ENCODE peak calls at places on chromosomes 12 and 14, in seven cellular contexts. Q, F, V, I, K, M and D are unnamed samples.

GRCh38 chr12:1716911-1717310 is 26.0 kb downstream of the ADIPOR2 start:
- DNase-seq in M (no peak), Q (no peak), F (no peak), V (no peak), I (no peak), K (no peak), D (no peak)

GRCh38 chr12:93191956-93192355 is 185.8 kb upstream of the NUDT4 start:
- DNase-seq in I (no peak), K (peak), M (no peak), V (no peak), F (no peak), Q (no peak), D (no peak)

GRCh38 chr14:89473979-89474378 is 56.9 kb upstream of the FOXN3 start:
- DNase-seq in I (no peak), V (no peak), F (no peak), M (no peak), Q (no peak), K (peak), D (no peak)

GRCh38 chr12:49838973-49839633 is 3.8 kb downstream of the BCDIN3D start:
- DNase-seq in M (peak), I (peak), Q (no peak), K (peak), F (no peak), V (no peak), D (peak)

GRCh38 chr12:111442301-111443045 is 36.8 kb downstream of the SH2B3 start:
- DNase-seq in K (peak), Q (no peak), V (peak), I (no peak), F (no peak), M (no peak), D (no peak)

GRCh38 chr14:76699901-76700590 is 61.2 kb upstream of the VASH1 start:
- DNase-seq in M (no peak), V (peak), I (peak), Q (no peak), F (no peak), K (no peak), D (no peak)

GRCh38 chr14:20802341-20803084 is at the start of gene RNASE1:
- DNase-seq in I (no peak), M (no peak), K (no peak), F (no peak), V (peak), Q (no peak), D (no peak)

GRCh38 chr12:93235881-93236280 is 141.8 kb upstream of the NUDT4 start:
- DNase-seq in Q (no peak), F (no peak), M (no peak), I (no peak), K (no peak), V (no peak), D (no peak)

GRCh38 chr12:95262808-95263207 is 45.2 kb downstream of the VEZT start:
- DNase-seq in F (no peak), I (no peak), V (no peak), Q (no peak), K (no peak), M (no peak), D (no peak)

GRCh38 chr12:114616081-114616480 is 67.9 kb downstream of the TBX3 start:
- DNase-seq in K (no peak), Q (no peak), V (no peak), I (no peak), M (no peak), F (no peak), D (no peak)

GRCh38 chr14:53109028-53109687 is 44.0 kb downstream of the DDHD1 start:
- DNase-seq in Q (no peak), F (no peak), V (no peak), M (no peak), I (no peak), K (no peak), D (no peak)

GRCh38 chr14:105117710-105118385 is 50.7 kb downstream of the JAG2 start:
- DNase-seq in M (no peak), Q (no peak), V (no peak), I (no peak), F (no peak), K (no peak), D (no peak)

GRCh38 chr12:2596441-2596840 is 198.3 kb upstream of the FKBP4 start:
- DNase-seq in I (no peak), K (no peak), F (no peak), V (no peak), Q (no peak), M (no peak), D (no peak)

GRCh38 chr12:45122776-45123380 is 72.0 kb upstream of the DBX2 start:
- DNase-seq in Q (no peak), K (peak), V (no peak), F (no peak), I (peak), M (no peak), D (no peak)

GRCh38 chr12:916240-916639 is 33.3 kb downstream of the RAD52 start:
- DNase-seq in K (no peak), I (no peak), M (peak), F (no peak), V (no peak), Q (no peak), D (no peak)

GRCh38 chr14:22184157-22185025 is 404.6 kb downstream of the DAD1 start:
- DNase-seq in I (no peak), V (no peak), F (no peak), M (no peak), Q (no peak), K (no peak), D (no peak)

GRCh38 chr14:98114122-98114895 is 1157.7 kb downstream of the BCL11B start:
- DNase-seq in Q (no peak), K (no peak), F (no peak), M (no peak), V (no peak), I (no peak), D (no peak)

GRCh38 chr12:130971871-130972588 is 18.3 kb downstream of the ADGRD1 start:
- DNase-seq in M (no peak), Q (no peak), I (no peak), F (no peak), V (no peak), K (peak), D (no peak)

GRCh38 chr12:124588689-124589318 is 21.4 kb upstream of the NCOR2 start:
- DNase-seq in Q (no peak), K (peak), F (no peak), I (no peak), V (peak), M (no peak), D (no peak)

GRCh38 chr12:66931091-66931490 is 252.2 kb upstream of the GRIP1 start:
- DNase-seq in K (no peak), Q (no peak), F (no peak), M (no peak), I (no peak), V (no peak), D (no peak)

GRCh38 chr12:100266163-100266801 is 597 bp downstream of the DEPDC4 start:
- DNase-seq in K (peak), F (no peak), V (no peak), Q (no peak), M (no peak), I (no peak), D (no peak)

GRCh38 chr14:61471297-61471980 is 150.1 kb downstream of the PRKCH start:
- DNase-seq in Q (no peak), M (no peak), I (no peak), V (no peak), F (no peak), K (no peak), D (no peak)

GRCh38 chr14:61470954-61471279 is 149.5 kb downstream of the PRKCH start:
- DNase-seq in M (no peak), Q (no peak), F (no peak), V (no peak), I (no peak), K (no peak), D (no peak)

GRCh38 chr14:61468063-61468825 is 146.9 kb downstream of the PRKCH start:
- DNase-seq in Q (no peak), M (no peak), I (no peak), K (no peak), V (no peak), F (no peak), D (no peak)

GRCh38 chr14:61470261-61470953 is 149.0 kb downstream of the PRKCH start:
- DNase-seq in K (peak), I (no peak), F (no peak), M (peak), V (no peak), Q (no peak), D (peak)

GRCh38 chr14:61469771-61470170 is 148.4 kb downstream of the PRKCH start:
- DNase-seq in I (no peak), K (no peak), Q (no peak), M (no peak), V (no peak), F (no peak), D (no peak)
- TF ChIP-seq CTCF in I (no peak), K (no peak), Q (no peak), M (no peak), V (no peak), F (no peak), D (no peak)

DNA sequence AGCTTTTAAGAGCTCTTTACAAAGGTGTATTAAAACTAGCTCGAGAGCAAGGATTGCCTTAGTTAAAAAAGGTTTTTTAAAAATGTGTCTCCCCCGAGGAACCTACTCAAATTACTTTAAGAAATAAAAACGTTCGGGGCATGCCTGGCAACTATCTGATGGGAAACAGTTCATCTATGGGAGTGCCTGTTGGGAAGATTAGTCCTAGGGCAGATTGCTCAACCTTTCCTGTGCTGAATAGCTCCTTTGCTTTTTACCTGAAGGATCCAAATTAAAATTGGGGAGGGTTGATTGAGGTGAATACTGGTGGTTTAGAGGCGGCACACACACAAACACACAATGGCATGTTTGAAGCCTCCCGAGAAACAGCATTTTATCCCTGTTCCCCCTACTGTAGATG is 541.4 kb upstream of the ATP2B1 start:
- DNase-seq in V (no peak), F (no peak), I (no peak), Q (no peak), K (peak), M (no peak), D (no peak)
- TF ChIP-seq CTCF in V (no peak), F (no peak), I (no peak), Q (no peak), K (no peak), M (no peak), D (no peak)

DNA sequence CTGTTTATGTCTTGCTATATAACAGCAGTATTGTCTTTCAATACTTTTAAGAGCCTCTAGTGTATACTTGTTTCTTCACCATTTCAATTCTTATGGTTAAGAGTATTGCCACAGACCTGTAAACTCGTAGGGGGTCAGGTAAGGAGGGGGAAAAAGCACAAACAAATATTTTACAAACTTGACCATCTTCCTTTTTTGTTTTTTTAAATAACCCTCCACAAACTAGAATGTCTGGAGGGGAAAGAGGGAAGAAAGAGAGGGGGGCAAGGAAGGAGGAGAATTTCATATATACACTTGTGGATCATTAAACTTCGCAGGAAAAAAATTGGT is 4.3 kb downstream of the FOXA1 start:
- DNase-seq in V (no peak), K (no peak), I (no peak), M (no peak), F (no peak), Q (no peak), D (no peak)
- TF ChIP-seq CTCF in V (no peak), K (no peak), I (no peak), M (no peak), F (no peak), Q (no peak), D (no peak)

GRCh38 chr12:121839106-121839992 is 19.3 kb downstream of the HPD start:
- DNase-seq in K (peak), M (peak), I (peak), V (peak), Q (peak), F (peak), D (peak)
- TF ChIP-seq CTCF in K (peak), M (peak), I (peak), V (peak), Q (peak), F (peak), D (peak)

DNA sequence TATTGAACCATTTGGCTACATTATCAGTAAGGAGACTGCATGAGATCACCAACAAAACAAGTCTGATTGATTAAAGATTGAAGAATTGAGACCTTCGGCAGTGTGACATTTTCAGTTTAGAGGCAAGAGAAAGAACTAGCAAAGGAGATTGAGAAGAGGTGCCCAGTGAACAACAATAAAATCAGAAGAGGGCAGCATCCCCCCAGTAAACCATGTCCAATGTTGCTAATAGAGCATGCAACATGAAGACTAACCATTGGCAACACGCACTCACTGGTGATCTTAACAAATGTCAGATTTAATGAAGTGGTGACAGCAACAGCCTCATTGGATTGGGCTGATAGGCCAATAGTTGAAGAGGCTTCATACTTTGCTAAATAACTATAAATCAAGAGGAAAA is 20.7 kb upstream of the TAS2R14 start:
- DNase-seq in M (no peak), V (no peak), K (peak), I (no peak), Q (no peak), F (no peak), D (no peak)
- TF ChIP-seq CTCF in M (no peak), V (no peak), K (no peak), I (no peak), Q (no peak), F (no peak), D (no peak)

DNA sequence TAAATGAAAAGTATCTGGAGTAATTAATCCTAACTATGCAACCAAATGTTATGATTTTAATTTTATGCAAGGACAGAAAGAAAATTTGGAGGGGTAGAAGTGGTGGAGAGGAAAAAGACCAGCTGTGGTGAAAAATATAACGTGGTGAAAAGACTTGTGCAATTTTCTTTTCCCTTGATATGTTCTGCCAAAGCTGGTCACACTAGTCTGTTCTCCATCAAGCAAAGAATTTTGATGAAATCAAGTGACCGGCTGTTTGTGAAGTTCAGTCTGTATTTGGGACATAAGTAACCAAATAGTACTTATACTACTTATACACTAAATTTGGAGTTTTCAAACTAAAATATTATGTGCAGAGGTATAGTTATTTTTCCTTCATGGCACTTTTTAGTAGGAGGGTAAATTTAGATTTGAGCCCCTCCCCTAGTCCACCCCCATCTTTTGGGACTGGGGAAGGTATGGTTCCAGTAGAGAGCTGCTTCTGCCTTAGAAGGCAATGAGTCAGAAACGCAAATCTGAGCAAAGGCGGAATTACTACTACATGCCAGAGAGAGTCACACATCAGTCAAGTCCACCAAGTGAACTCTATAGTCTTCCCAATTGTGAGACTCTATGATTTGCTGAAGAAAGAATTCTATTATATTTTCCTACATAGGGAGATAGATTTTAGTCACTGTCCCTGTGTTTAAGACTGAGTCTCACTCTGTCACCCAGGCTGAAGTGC is 229.7 kb downstream of the SLC25A21 start:
- DNase-seq in I (no peak), V (no peak), Q (no peak), K (peak), F (no peak), M (no peak), D (no peak)
- TF ChIP-seq CTCF in I (no peak), V (no peak), Q (no peak), K (no peak), F (peak), M (no peak), D (peak)

DNA sequence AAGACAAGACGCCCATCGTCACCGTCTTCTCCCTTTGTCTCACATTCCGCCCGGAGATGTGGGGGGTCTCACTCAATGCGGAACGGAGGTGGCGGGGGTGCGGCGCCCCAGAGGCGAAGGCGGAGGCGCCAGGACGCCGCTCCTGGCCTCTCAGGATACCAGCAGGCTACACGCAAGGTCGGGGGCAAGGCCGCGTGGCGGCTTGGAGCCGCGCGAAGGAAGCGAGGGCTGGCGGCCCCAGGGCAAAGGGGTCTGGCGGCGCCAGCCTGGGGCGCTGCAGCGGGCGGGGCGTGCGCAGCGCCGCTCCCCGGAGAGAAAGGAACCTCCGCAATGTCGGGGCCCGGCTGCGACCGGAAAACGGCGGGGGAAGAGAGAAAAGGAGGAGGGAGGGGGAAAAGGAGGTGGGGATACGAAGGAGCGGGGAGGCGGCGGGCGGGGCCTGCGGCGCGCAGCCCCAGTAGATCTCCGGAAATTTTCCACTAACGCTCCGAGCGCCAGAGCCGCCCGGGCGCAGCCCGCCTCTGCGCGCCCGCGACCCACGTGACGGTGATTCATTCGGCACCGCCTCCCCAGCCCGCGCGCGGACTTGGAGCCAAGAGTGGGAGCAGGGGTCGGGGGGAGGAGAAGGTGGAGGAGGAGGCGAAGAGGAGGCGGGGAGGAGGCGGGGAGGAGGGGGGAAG is 10.5 kb upstream of the SLC38A2 start:
- DNase-seq in K (peak), I (peak), V (peak), Q (peak), F (peak), M (peak), D (peak)
- TF ChIP-seq CTCF in K (no peak), I (peak), V (no peak), Q (no peak), F (peak), M (no peak), D (no peak)